ENCODE peak calls at places on chromosomes 4 and X, in five cellular contexts. One of them, this sample, is unnamed. For H3K4me1, the result is how much of the 10 kb centered on the place peaks cover.

GRCh38 chrX:42466706-42467105 is 311.3 kb downstream of the PPP1R2C start:
- DNase-seq in ovary: no peak
- DNase-seq in esophagus squamous epithelium: no peak
- DNase-seq in CD8-positive, alpha-beta memory T cell: no peak
- DNase-seq in uterus: no peak
- DNase-seq in this sample: no peak

GRCh38 chr4:146330392-146330791 is 116.1 kb downstream of the REELD1 start:
- DNase-seq in ovary: no peak
- DNase-seq in esophagus squamous epithelium: no peak
- DNase-seq in CD8-positive, alpha-beta memory T cell: no peak
- DNase-seq in uterus: no peak
- DNase-seq in this sample: no peak

GRCh38 chr4:188002346-188002745 is 6.8 kb downstream of the ZFP42 start:
- DNase-seq in ovary: no peak
- DNase-seq in esophagus squamous epithelium: no peak
- DNase-seq in CD8-positive, alpha-beta memory T cell: no peak
- DNase-seq in uterus: no peak
- DNase-seq in this sample: no peak

GRCh38 chr4:46844325-46844917 is 64.6 kb downstream of the COX7B2 start:
- DNase-seq in ovary: no peak
- DNase-seq in esophagus squamous epithelium: no peak
- DNase-seq in CD8-positive, alpha-beta memory T cell: no peak
- DNase-seq in uterus: no peak
- DNase-seq in this sample: no peak

GRCh38 chr4:139523076-139523475 is 32.9 kb downstream of the SETD7 start:
- DNase-seq in ovary: no peak
- DNase-seq in esophagus squamous epithelium: no peak
- DNase-seq in CD8-positive, alpha-beta memory T cell: no peak
- DNase-seq in uterus: no peak
- DNase-seq in this sample: no peak

GRCh38 chr4:184476660-184477059 is 2.3 kb upstream of the IRF2 start:
- DNase-seq in ovary: no peak
- DNase-seq in esophagus squamous epithelium: no peak
- DNase-seq in CD8-positive, alpha-beta memory T cell: peak
- DNase-seq in uterus: no peak
- DNase-seq in this sample: no peak

GRCh38 chrX:14936561-14936960 is 63.3 kb downstream of the MOSPD2 start:
- DNase-seq in ovary: no peak
- DNase-seq in esophagus squamous epithelium: no peak
- DNase-seq in CD8-positive, alpha-beta memory T cell: no peak
- DNase-seq in uterus: peak
- DNase-seq in this sample: no peak

GRCh38 chr4:10730019-10730418 is 45.5 kb upstream of the CLNK start:
- DNase-seq in ovary: no peak
- DNase-seq in esophagus squamous epithelium: no peak
- DNase-seq in CD8-positive, alpha-beta memory T cell: no peak
- DNase-seq in uterus: no peak
- DNase-seq in this sample: no peak

GRCh38 chr4:172088556-172088955 is 275.4 kb downstream of the GALNTL6 start:
- DNase-seq in ovary: no peak
- DNase-seq in esophagus squamous epithelium: no peak
- DNase-seq in CD8-positive, alpha-beta memory T cell: no peak
- DNase-seq in uterus: no peak
- DNase-seq in this sample: no peak

GRCh38 chr4:13920901-13921300 is 293.4 kb upstream of the BOD1L1 start:
- DNase-seq in ovary: peak
- DNase-seq in esophagus squamous epithelium: no peak
- DNase-seq in CD8-positive, alpha-beta memory T cell: no peak
- DNase-seq in uterus: peak
- DNase-seq in this sample: no peak

GRCh38 chrX:106404512-106404911 is 207.3 kb upstream of the RADX start:
- DNase-seq in ovary: no peak
- DNase-seq in esophagus squamous epithelium: no peak
- DNase-seq in CD8-positive, alpha-beta memory T cell: no peak
- DNase-seq in uterus: no peak
- DNase-seq in this sample: no peak

GRCh38 chr4:24470681-24471622 is 113.4 kb downstream of the DHX15 start:
- DNase-seq in ovary: peak
- DNase-seq in esophagus squamous epithelium: no peak
- DNase-seq in CD8-positive, alpha-beta memory T cell: peak
- DNase-seq in uterus: peak
- DNase-seq in this sample: no peak

GRCh38 chr4:89356086-89356485 is 48.5 kb upstream of the GPRIN3 start:
- DNase-seq in ovary: no peak
- DNase-seq in esophagus squamous epithelium: no peak
- DNase-seq in CD8-positive, alpha-beta memory T cell: no peak
- DNase-seq in uterus: no peak
- DNase-seq in this sample: no peak

GRCh38 chr4:158316264-158316663 is 106.0 kb downstream of the TMEM144 start:
- DNase-seq in ovary: no peak
- DNase-seq in esophagus squamous epithelium: no peak
- DNase-seq in CD8-positive, alpha-beta memory T cell: no peak
- DNase-seq in uterus: no peak
- DNase-seq in this sample: no peak

GRCh38 chr4:8021796-8022195 is 82.1 kb upstream of the AFAP1 start:
- DNase-seq in ovary: no peak
- DNase-seq in esophagus squamous epithelium: no peak
- DNase-seq in CD8-positive, alpha-beta memory T cell: no peak
- DNase-seq in uterus: no peak
- DNase-seq in this sample: no peak

GRCh38 chr4:107564326-107564725 is 155.7 kb downstream of the PAPSS1 start:
- DNase-seq in ovary: no peak
- DNase-seq in esophagus squamous epithelium: no peak
- DNase-seq in CD8-positive, alpha-beta memory T cell: no peak
- DNase-seq in uterus: no peak
- DNase-seq in this sample: no peak

GRCh38 chrX:81708506-81708905 is 506.6 kb downstream of the SH3BGRL start:
- DNase-seq in ovary: no peak
- DNase-seq in esophagus squamous epithelium: no peak
- DNase-seq in CD8-positive, alpha-beta memory T cell: no peak
- DNase-seq in uterus: no peak
- DNase-seq in this sample: no peak

GRCh38 chr4:121792966-121793365 is 8.2 kb upstream of the EXOSC9 start:
- DNase-seq in ovary: no peak
- DNase-seq in esophagus squamous epithelium: no peak
- DNase-seq in CD8-positive, alpha-beta memory T cell: no peak
- DNase-seq in uterus: no peak
- DNase-seq in this sample: no peak

GRCh38 chrX:71859637-71860036 is 51.0 kb upstream of the NHSL2 start:
- DNase-seq in ovary: no peak
- DNase-seq in esophagus squamous epithelium: no peak
- DNase-seq in CD8-positive, alpha-beta memory T cell: no peak
- DNase-seq in uterus: no peak
- DNase-seq in this sample: no peak

GRCh38 chr4:2060578-2061207 is 1.6 kb downstream of the NAT8L start:
- DNase-seq in ovary: no peak
- DNase-seq in esophagus squamous epithelium: no peak
- DNase-seq in CD8-positive, alpha-beta memory T cell: no peak
- DNase-seq in uterus: no peak
- DNase-seq in this sample: no peak

GRCh38 chrX:138765061-138765460 is 53.5 kb upstream of the FGF13 start:
- DNase-seq in ovary: no peak
- DNase-seq in esophagus squamous epithelium: no peak
- DNase-seq in CD8-positive, alpha-beta memory T cell: no peak
- DNase-seq in uterus: no peak
- DNase-seq in this sample: no peak

GRCh38 chrX:48996969-48997368 is 5.1 kb downstream of the GRIPAP1 start:
- DNase-seq in ovary: no peak
- DNase-seq in esophagus squamous epithelium: no peak
- DNase-seq in CD8-positive, alpha-beta memory T cell: no peak
- DNase-seq in uterus: no peak
- DNase-seq in this sample: no peak

GRCh38 chr4:13968723-13969122 is 341.2 kb upstream of the BOD1L1 start:
- DNase-seq in ovary: no peak
- DNase-seq in esophagus squamous epithelium: no peak
- DNase-seq in CD8-positive, alpha-beta memory T cell: no peak
- DNase-seq in uterus: no peak
- DNase-seq in this sample: no peak

GRCh38 chr4:182749768-182750167 is 167.4 kb downstream of the DCTD start:
- DNase-seq in ovary: no peak
- DNase-seq in esophagus squamous epithelium: no peak
- DNase-seq in CD8-positive, alpha-beta memory T cell: no peak
- DNase-seq in uterus: no peak
- DNase-seq in this sample: no peak

GRCh38 chr4:87717276-87718031 is 67.4 kb downstream of the DMP1 start:
- DNase-seq in ovary: no peak
- DNase-seq in esophagus squamous epithelium: no peak
- DNase-seq in CD8-positive, alpha-beta memory T cell: no peak
- DNase-seq in uterus: no peak
- DNase-seq in this sample: no peak

GRCh38 chr4:1600211-1600780 is 83.8 kb downstream of the FAM53A start:
- DNase-seq in ovary: no peak
- DNase-seq in esophagus squamous epithelium: no peak
- DNase-seq in CD8-positive, alpha-beta memory T cell: no peak
- DNase-seq in uterus: no peak
- DNase-seq in this sample: no peak

GRCh38 chr4:80179637-80180161 is 17.6 kb upstream of the PRDM8 start:
- DNase-seq in ovary: no peak
- DNase-seq in esophagus squamous epithelium: no peak
- DNase-seq in CD8-positive, alpha-beta memory T cell: no peak
- DNase-seq in uterus: no peak
- DNase-seq in this sample: no peak

GRCh38 chrX:140439455-140439854 is 65.4 kb downstream of the SOX3 start:
- DNase-seq in ovary: no peak
- DNase-seq in esophagus squamous epithelium: no peak
- DNase-seq in CD8-positive, alpha-beta memory T cell: no peak
- DNase-seq in uterus: no peak
- DNase-seq in this sample: no peak

GRCh38 chr4:104747635-104748034 is 252.9 kb upstream of the CXXC4 start:
- DNase-seq in ovary: no peak
- DNase-seq in esophagus squamous epithelium: no peak
- DNase-seq in CD8-positive, alpha-beta memory T cell: no peak
- DNase-seq in uterus: no peak
- DNase-seq in this sample: no peak

GRCh38 chr4:106114284-106114683 is 201.7 kb downstream of the TBCK start:
- DNase-seq in ovary: no peak
- DNase-seq in esophagus squamous epithelium: no peak
- DNase-seq in CD8-positive, alpha-beta memory T cell: no peak
- DNase-seq in uterus: no peak
- DNase-seq in this sample: no peak
- H3K4me3 ChIP-seq in ovary: no peak
- H3K4me3 ChIP-seq in esophagus squamous epithelium: no peak
- H3K4me3 ChIP-seq in CD8-positive, alpha-beta memory T cell: no peak
- H3K4me3 ChIP-seq in uterus: no peak
- H3K4me3 ChIP-seq in this sample: no peak

GRCh38 chr4:48906283-48907173 is at the start of gene OCIAD2:
- DNase-seq in ovary: peak
- DNase-seq in esophagus squamous epithelium: peak
- DNase-seq in CD8-positive, alpha-beta memory T cell: peak
- DNase-seq in uterus: peak
- DNase-seq in this sample: peak

GRCh38 chr4:48905363-48906015 is 1.1 kb downstream of the OCIAD2 start:
- DNase-seq in ovary: no peak
- DNase-seq in esophagus squamous epithelium: no peak
- DNase-seq in CD8-positive, alpha-beta memory T cell: no peak
- DNase-seq in uterus: no peak
- DNase-seq in this sample: no peak

GRCh38 chr4:48902266-48902665 is 4.3 kb downstream of the OCIAD2 start:
- DNase-seq in ovary: no peak
- DNase-seq in esophagus squamous epithelium: no peak
- DNase-seq in CD8-positive, alpha-beta memory T cell: no peak
- DNase-seq in uterus: no peak
- DNase-seq in this sample: no peak

GRCh38 chr4:48904541-48905142 is 1.9 kb downstream of the OCIAD2 start:
- DNase-seq in ovary: no peak
- DNase-seq in esophagus squamous epithelium: no peak
- DNase-seq in CD8-positive, alpha-beta memory T cell: no peak
- DNase-seq in uterus: no peak
- DNase-seq in this sample: no peak

DNA sequence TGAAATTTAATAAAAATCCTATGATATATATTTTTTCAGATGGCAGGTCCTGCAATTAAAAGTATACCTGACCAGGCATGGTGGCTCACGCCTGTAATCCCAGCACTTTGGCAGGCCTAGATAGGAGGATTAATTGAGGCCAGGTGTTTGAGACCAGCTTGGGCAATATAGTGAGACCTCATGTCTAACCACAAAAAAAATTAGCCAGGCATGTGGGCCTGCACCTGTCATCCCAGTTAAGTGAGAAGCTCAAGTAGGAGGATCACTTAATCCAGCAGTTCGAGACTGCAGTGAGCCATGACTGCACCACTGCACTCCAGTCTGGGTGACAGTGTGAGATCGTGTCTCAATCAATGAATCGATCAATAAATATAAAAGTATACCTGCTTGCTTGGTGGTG is 2.5 kb downstream of the OCIAD2 start:
- DNase-seq in ovary: no peak
- DNase-seq in esophagus squamous epithelium: no peak
- DNase-seq in CD8-positive, alpha-beta memory T cell: no peak
- DNase-seq in uterus: no peak
- DNase-seq in this sample: no peak
- H3K4me1 ChIP-seq in ovary: under half
- H3K4me1 ChIP-seq in esophagus squamous epithelium: under half
- H3K4me1 ChIP-seq in CD8-positive, alpha-beta memory T cell: half or more
- H3K4me1 ChIP-seq in uterus: under half
- H3K4me1 ChIP-seq in this sample: under half

DNA sequence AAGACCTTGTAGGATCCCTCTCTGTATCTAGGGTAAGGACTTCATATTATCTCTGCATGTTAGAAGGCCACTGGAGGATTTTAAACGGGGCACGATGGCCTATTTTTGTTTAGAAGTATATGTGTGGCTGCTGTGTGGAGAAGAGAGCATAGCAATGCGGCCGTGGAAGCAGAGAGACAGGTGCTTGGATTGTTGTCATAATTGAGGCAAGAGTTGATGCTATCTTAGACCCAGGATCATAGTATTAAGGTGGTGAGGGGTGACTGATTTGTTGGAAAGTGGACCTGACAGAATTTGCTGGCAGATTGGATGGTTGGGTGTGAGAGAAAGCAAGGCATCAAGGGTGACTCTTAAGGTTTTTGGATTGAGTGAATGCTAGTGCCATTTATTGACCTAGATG is 63.4 kb downstream of the CCKAR start:
- DNase-seq in ovary: no peak
- DNase-seq in esophagus squamous epithelium: no peak
- DNase-seq in CD8-positive, alpha-beta memory T cell: no peak
- DNase-seq in uterus: no peak
- DNase-seq in this sample: no peak
- H3K4me3 ChIP-seq in ovary: no peak
- H3K4me3 ChIP-seq in esophagus squamous epithelium: no peak
- H3K4me3 ChIP-seq in CD8-positive, alpha-beta memory T cell: no peak
- H3K4me3 ChIP-seq in uterus: no peak
- H3K4me3 ChIP-seq in this sample: no peak

GRCh38 chr4:37988670-37989069 is 28.5 kb downstream of the PTTG2 start:
- DNase-seq in ovary: no peak
- DNase-seq in esophagus squamous epithelium: no peak
- DNase-seq in CD8-positive, alpha-beta memory T cell: no peak
- DNase-seq in uterus: no peak
- DNase-seq in this sample: no peak

GRCh38 chr4:37991623-37992410 is 31.6 kb downstream of the PTTG2 start:
- DNase-seq in ovary: no peak
- DNase-seq in esophagus squamous epithelium: no peak
- DNase-seq in CD8-positive, alpha-beta memory T cell: no peak
- DNase-seq in uterus: no peak
- DNase-seq in this sample: no peak

GRCh38 chr4:37985730-37986275 is 25.6 kb downstream of the PTTG2 start:
- DNase-seq in ovary: no peak
- DNase-seq in esophagus squamous epithelium: no peak
- DNase-seq in CD8-positive, alpha-beta memory T cell: no peak
- DNase-seq in uterus: no peak
- DNase-seq in this sample: no peak

GRCh38 chr4:37990731-37991130 is 30.5 kb downstream of the PTTG2 start:
- DNase-seq in ovary: no peak
- DNase-seq in esophagus squamous epithelium: no peak
- DNase-seq in CD8-positive, alpha-beta memory T cell: no peak
- DNase-seq in uterus: no peak
- DNase-seq in this sample: no peak

GRCh38 chr4:37989398-37990260 is 29.4 kb downstream of the PTTG2 start:
- DNase-seq in ovary: no peak
- DNase-seq in esophagus squamous epithelium: no peak
- DNase-seq in CD8-positive, alpha-beta memory T cell: no peak
- DNase-seq in uterus: no peak
- DNase-seq in this sample: no peak
- H3K4me1 ChIP-seq in ovary: under half
- H3K4me1 ChIP-seq in esophagus squamous epithelium: under half
- H3K4me1 ChIP-seq in CD8-positive, alpha-beta memory T cell: under half
- H3K4me1 ChIP-seq in uterus: under half
- H3K4me1 ChIP-seq in this sample: under half

This sample was measured in effector memory CD4-positive, alpha-beta T cell.